ENCODE peak calls at places on chromosomes 3 and 15, in nine cellular contexts. One of them, this sample, is unnamed.

GRCh38 chr3:11600501-11601282 is 43.0 kb downstream of the VGLL4 start:
- DNase-seq in MM.1S: no peak
- DNase-seq in heart left ventricle: peak; percentile 82
- DNase-seq in right lobe of liver: no peak
- DNase-seq in pancreas: no peak
- DNase-seq in SJSA1: peak; percentile 93
- DNase-seq in adrenal gland: peak; percentile 82
- DNase-seq in cardiac muscle cell: peak; percentile 98
- DNase-seq in lower lobe of right lung: no peak
- DNase-seq in this sample: peak; percentile 80

GRCh38 chr15:39554746-39555387 is 26.0 kb upstream of the THBS1 start:
- DNase-seq in MM.1S: peak; percentile 36
- DNase-seq in heart left ventricle: no peak
- DNase-seq in right lobe of liver: no peak
- DNase-seq in pancreas: no peak
- DNase-seq in SJSA1: no peak
- DNase-seq in adrenal gland: no peak
- DNase-seq in cardiac muscle cell: no peak
- DNase-seq in lower lobe of right lung: no peak
- DNase-seq in this sample: no peak

GRCh38 chr3:141429371-141430035 is 57.3 kb upstream of the RASA2 start:
- DNase-seq in MM.1S: no peak
- DNase-seq in heart left ventricle: peak; percentile 77
- DNase-seq in right lobe of liver: no peak
- DNase-seq in pancreas: no peak
- DNase-seq in SJSA1: no peak
- DNase-seq in adrenal gland: no peak
- DNase-seq in cardiac muscle cell: no peak
- DNase-seq in lower lobe of right lung: no peak
- DNase-seq in this sample: no peak

GRCh38 chr15:40925863-40926658 is 3.1 kb upstream of the DLL4 start:
- DNase-seq in MM.1S: no peak
- DNase-seq in heart left ventricle: no peak
- DNase-seq in right lobe of liver: no peak
- DNase-seq in pancreas: peak; percentile 66
- DNase-seq in SJSA1: no peak
- DNase-seq in adrenal gland: no peak
- DNase-seq in cardiac muscle cell: no peak
- DNase-seq in lower lobe of right lung: no peak
- DNase-seq in this sample: no peak

GRCh38 chr3:146160233-146160963 is 586 bp downstream of the PLOD2 start:
- DNase-seq in MM.1S: peak; percentile 78
- DNase-seq in heart left ventricle: peak; percentile 68
- DNase-seq in right lobe of liver: peak; percentile 40
- DNase-seq in pancreas: peak; percentile 64
- DNase-seq in SJSA1: peak; percentile 85
- DNase-seq in adrenal gland: peak; percentile 67
- DNase-seq in cardiac muscle cell: peak; percentile 88
- DNase-seq in lower lobe of right lung: peak; percentile 48
- DNase-seq in this sample: peak; percentile 81

GRCh38 chr3:197298858-197299854 is 744 bp upstream of the DLG1 start:
- DNase-seq in MM.1S: peak; percentile 83
- DNase-seq in heart left ventricle: peak; percentile 47
- DNase-seq in right lobe of liver: peak; percentile 56
- DNase-seq in pancreas: peak; percentile 78
- DNase-seq in SJSA1: peak; percentile 37
- DNase-seq in adrenal gland: peak; percentile 48
- DNase-seq in cardiac muscle cell: peak; percentile 13
- DNase-seq in lower lobe of right lung: peak; percentile 77
- DNase-seq in this sample: peak; percentile 27

GRCh38 chr15:75420698-75421097 is 30.8 kb downstream of the SIN3A start:
- DNase-seq in MM.1S: no peak
- DNase-seq in heart left ventricle: no peak
- DNase-seq in right lobe of liver: no peak
- DNase-seq in pancreas: no peak
- DNase-seq in SJSA1: no peak
- DNase-seq in adrenal gland: no peak
- DNase-seq in cardiac muscle cell: peak; percentile 13
- DNase-seq in lower lobe of right lung: no peak
- DNase-seq in this sample: no peak

GRCh38 chr3:140953028-140953960 is 11.7 kb downstream of the SLC25A36 start:
- DNase-seq in MM.1S: no peak
- DNase-seq in heart left ventricle: no peak
- DNase-seq in right lobe of liver: no peak
- DNase-seq in pancreas: no peak
- DNase-seq in SJSA1: no peak
- DNase-seq in adrenal gland: no peak
- DNase-seq in cardiac muscle cell: peak; percentile 61
- DNase-seq in lower lobe of right lung: no peak
- DNase-seq in this sample: no peak

DNA sequence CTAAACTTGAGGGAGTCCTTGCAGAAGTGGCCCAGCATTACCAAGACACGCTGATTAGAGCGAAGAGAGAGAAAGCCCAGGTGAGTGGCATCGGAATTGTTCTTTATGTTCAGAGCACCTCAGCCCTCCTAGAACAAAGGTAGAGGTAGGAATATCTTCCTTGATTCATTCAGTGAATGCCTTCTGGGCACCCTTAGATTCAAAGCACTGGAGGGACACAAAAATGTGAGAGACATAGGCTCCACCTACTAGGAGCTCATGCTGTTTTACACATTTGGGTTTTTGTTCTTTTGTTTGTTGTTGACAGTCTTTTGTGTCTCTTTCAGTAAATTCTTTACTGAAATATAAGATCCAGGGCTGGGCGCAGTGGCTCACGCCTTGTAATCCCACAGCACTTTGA is 68.2 kb downstream of the IQGAP1 start:
- DNase-seq in MM.1S: no peak
- DNase-seq in heart left ventricle: no peak
- DNase-seq in right lobe of liver: no peak
- DNase-seq in pancreas: no peak
- DNase-seq in SJSA1: no peak
- DNase-seq in adrenal gland: no peak
- DNase-seq in cardiac muscle cell: no peak
- DNase-seq in lower lobe of right lung: no peak
- DNase-seq in this sample: no peak
- H3K27ac ChIP-seq in MM.1S: no peak overlapping the region
- H3K27ac ChIP-seq in heart left ventricle: no peak overlapping the region
- H3K27ac ChIP-seq in right lobe of liver: no peak overlapping the region
- H3K27ac ChIP-seq in pancreas: no peak overlapping the region
- H3K27ac ChIP-seq in SJSA1: no peak overlapping the region
- H3K27ac ChIP-seq in adrenal gland: no peak overlapping the region
- H3K27ac ChIP-seq in cardiac muscle cell: no peak overlapping the region
- H3K27ac ChIP-seq in lower lobe of right lung: no peak overlapping the region
- H3K27ac ChIP-seq in this sample: peak overlapping the region; percentile 33

GRCh38 chr15:80608688-80609087 is 86.4 kb upstream of the ABHD17C start:
- DNase-seq in MM.1S: no peak
- DNase-seq in heart left ventricle: no peak
- DNase-seq in right lobe of liver: no peak
- DNase-seq in pancreas: no peak
- DNase-seq in SJSA1: no peak
- DNase-seq in adrenal gland: no peak
- DNase-seq in cardiac muscle cell: no peak
- DNase-seq in lower lobe of right lung: no peak
- DNase-seq in this sample: no peak
- H3K4me1 ChIP-seq in MM.1S: no peaks in the 10 kb centered on the region
- H3K4me1 ChIP-seq in heart left ventricle: no peaks in the 10 kb centered on the region
- H3K4me1 ChIP-seq in right lobe of liver: peaks cover 20% of the 10 kb centered on the region
- H3K4me1 ChIP-seq in pancreas: no peaks in the 10 kb centered on the region
- H3K4me1 ChIP-seq in SJSA1: no peaks in the 10 kb centered on the region
- H3K4me1 ChIP-seq in adrenal gland: no peaks in the 10 kb centered on the region
- H3K4me1 ChIP-seq in cardiac muscle cell: no peaks in the 10 kb centered on the region
- H3K4me1 ChIP-seq in lower lobe of right lung: peaks cover 27% of the 10 kb centered on the region
- H3K4me1 ChIP-seq in this sample: no peaks in the 10 kb centered on the region

DNA sequence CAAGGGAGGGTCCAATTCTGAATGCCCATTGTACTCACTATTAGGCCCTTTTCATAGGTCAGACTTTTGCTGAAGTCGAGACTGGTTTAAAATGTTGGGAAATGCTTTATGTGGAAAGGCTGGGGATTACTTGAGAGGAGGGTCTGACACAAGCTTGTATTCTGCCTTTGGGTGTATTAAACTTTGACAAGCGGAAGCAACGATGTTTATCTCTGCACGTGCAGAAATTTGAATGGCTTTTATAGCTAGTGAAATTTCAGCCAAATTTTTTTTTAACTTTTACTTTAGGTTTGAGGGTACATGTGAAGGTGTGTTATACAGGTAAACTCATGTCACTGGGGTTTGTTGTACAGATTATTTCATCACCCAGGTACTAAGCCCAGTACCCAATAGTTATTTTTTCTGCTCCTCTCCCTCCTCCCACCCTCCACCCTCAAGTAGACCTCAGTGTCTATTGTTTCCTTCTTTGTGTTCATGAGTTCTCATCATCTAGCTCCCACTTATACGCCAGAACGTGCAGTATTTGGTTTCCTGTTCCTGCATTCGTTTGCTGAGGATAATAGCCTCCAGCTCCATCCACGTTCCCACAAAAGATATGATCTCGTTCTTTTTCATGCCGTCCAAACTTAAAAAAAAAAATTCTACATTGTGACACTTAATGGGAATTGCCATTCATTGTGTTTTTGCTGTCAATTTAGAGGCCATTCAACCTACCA is 223.0 kb upstream of the BHLHE40 start:
- DNase-seq in MM.1S: no peak
- DNase-seq in heart left ventricle: no peak
- DNase-seq in right lobe of liver: no peak
- DNase-seq in pancreas: no peak
- DNase-seq in SJSA1: no peak
- DNase-seq in adrenal gland: no peak
- DNase-seq in cardiac muscle cell: no peak
- DNase-seq in lower lobe of right lung: no peak
- DNase-seq in this sample: no peak
- H3K36me3 ChIP-seq in MM.1S: no peaks in the 10 kb centered on the region
- H3K36me3 ChIP-seq in heart left ventricle: no peaks in the 10 kb centered on the region
- H3K36me3 ChIP-seq in right lobe of liver: no peaks in the 10 kb centered on the region
- H3K36me3 ChIP-seq in pancreas: no peaks in the 10 kb centered on the region
- H3K36me3 ChIP-seq in SJSA1: no peaks in the 10 kb centered on the region
- H3K36me3 ChIP-seq in adrenal gland: no peaks in the 10 kb centered on the region
- H3K36me3 ChIP-seq in cardiac muscle cell: no peaks in the 10 kb centered on the region
- H3K36me3 ChIP-seq in lower lobe of right lung: peaks cover 3% of the 10 kb centered on the region
- H3K36me3 ChIP-seq in this sample: no peaks in the 10 kb centered on the region

DNA sequence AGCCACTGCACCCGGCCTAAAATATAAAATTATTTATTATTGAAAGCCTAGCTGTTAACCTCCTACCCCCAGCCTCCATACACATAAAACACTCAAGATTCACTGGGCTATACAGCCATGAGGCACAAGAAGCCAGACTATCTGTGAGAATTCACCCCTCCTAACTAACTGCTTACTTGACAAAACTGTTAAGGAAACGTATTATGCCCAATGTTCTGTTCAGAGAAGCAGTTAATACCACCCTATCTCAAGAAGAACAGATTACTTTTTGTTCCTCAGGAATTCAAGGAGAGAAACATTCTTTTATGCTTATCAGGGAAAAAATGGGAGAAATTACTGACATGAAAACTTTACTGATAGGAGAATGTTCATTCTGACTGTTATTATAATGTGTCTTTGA is 144.1 kb downstream of the BBX start:
- DNase-seq in MM.1S: no peak
- DNase-seq in heart left ventricle: no peak
- DNase-seq in right lobe of liver: no peak
- DNase-seq in pancreas: no peak
- DNase-seq in SJSA1: no peak
- DNase-seq in adrenal gland: no peak
- DNase-seq in cardiac muscle cell: no peak
- DNase-seq in lower lobe of right lung: no peak
- DNase-seq in this sample: no peak
- H3K27ac ChIP-seq in MM.1S: no peak overlapping the region
- H3K27ac ChIP-seq in heart left ventricle: no peak overlapping the region
- H3K27ac ChIP-seq in right lobe of liver: no peak overlapping the region
- H3K27ac ChIP-seq in pancreas: no peak overlapping the region
- H3K27ac ChIP-seq in SJSA1: no peak overlapping the region
- H3K27ac ChIP-seq in adrenal gland: no peak overlapping the region
- H3K27ac ChIP-seq in cardiac muscle cell: no peak overlapping the region
- H3K27ac ChIP-seq in lower lobe of right lung: no peak overlapping the region
- H3K27ac ChIP-seq in this sample: no peak overlapping the region

DNA sequence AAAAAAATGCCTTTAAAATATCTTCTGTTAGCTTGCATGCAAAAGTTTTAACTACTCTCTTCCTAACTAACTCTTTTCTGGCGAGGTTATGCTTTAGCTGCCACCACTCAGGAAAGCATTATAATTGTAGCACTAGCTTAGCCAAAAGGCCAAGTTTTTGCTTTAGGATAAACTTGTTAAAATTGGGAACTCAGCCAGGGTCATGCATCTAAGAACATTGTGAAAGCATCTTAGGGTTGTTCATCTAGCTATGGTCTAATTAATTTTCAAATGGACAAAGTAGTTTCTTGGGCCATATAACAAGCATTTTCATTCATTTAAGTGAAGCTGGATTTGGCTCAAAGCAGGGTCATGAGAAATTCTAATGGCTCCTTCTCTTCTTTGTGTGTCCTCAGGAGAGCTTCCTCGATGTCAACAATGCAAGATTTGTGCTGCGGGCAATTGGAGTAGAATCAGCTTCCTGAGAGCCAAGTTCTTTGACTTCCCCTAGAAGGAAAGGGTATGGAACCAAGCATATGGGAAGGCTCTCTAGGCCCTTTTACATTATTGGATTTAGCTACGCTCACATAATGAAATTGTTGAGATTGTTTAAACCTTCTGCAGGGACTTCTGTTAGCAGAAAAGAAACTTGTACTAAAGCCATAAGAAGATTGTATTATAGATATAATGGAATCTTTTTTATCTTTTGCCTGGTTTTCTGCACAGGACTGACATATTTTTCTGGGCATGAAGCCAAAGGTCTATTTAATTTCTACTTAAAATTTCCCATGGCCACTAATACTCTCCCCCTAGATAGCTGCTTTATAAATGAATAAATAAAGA is 1.8 kb upstream of the SAMMSON start:
- DNase-seq in MM.1S: no peak
- DNase-seq in heart left ventricle: no peak
- DNase-seq in right lobe of liver: no peak
- DNase-seq in pancreas: no peak
- DNase-seq in SJSA1: no peak
- DNase-seq in adrenal gland: no peak
- DNase-seq in cardiac muscle cell: no peak
- DNase-seq in lower lobe of right lung: no peak
- DNase-seq in this sample: no peak
- H3K4me1 ChIP-seq in MM.1S: no peaks in the 10 kb centered on the region
- H3K4me1 ChIP-seq in heart left ventricle: no peaks in the 10 kb centered on the region
- H3K4me1 ChIP-seq in right lobe of liver: no peaks in the 10 kb centered on the region
- H3K4me1 ChIP-seq in pancreas: no peaks in the 10 kb centered on the region
- H3K4me1 ChIP-seq in SJSA1: peaks cover 29% of the 10 kb centered on the region
- H3K4me1 ChIP-seq in adrenal gland: no peaks in the 10 kb centered on the region
- H3K4me1 ChIP-seq in cardiac muscle cell: peaks cover 4% of the 10 kb centered on the region
- H3K4me1 ChIP-seq in lower lobe of right lung: no peaks in the 10 kb centered on the region
- H3K4me1 ChIP-seq in this sample: no peaks in the 10 kb centered on the region

DNA sequence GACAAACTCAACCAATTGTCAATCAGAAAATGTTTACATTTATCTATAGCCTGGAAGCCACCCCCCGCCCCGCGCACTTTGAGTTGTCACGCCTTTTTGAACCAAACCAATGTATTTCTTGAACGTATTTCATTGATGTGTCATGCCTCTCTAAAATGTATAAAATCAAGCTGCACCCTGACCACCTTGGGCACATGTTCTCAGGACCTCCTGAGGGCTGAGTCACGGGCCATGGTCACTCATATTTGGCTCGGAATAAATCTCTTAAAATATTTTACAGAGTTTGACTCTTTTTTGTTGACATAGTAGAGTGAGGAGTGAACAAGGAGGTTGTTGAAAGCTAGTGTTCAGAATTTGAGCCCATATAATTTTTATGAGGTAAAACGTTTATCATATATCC is 6.5 kb downstream of the MCTP2 start:
- DNase-seq in MM.1S: no peak
- DNase-seq in heart left ventricle: no peak
- DNase-seq in right lobe of liver: no peak
- DNase-seq in pancreas: no peak
- DNase-seq in SJSA1: no peak
- DNase-seq in adrenal gland: no peak
- DNase-seq in cardiac muscle cell: no peak
- DNase-seq in lower lobe of right lung: no peak
- DNase-seq in this sample: no peak
- H3K36me3 ChIP-seq in MM.1S: no peaks in the 10 kb centered on the region
- H3K36me3 ChIP-seq in heart left ventricle: no peaks in the 10 kb centered on the region
- H3K36me3 ChIP-seq in right lobe of liver: no peaks in the 10 kb centered on the region
- H3K36me3 ChIP-seq in pancreas: no peaks in the 10 kb centered on the region
- H3K36me3 ChIP-seq in SJSA1: no peaks in the 10 kb centered on the region
- H3K36me3 ChIP-seq in adrenal gland: no peaks in the 10 kb centered on the region
- H3K36me3 ChIP-seq in cardiac muscle cell: no peaks in the 10 kb centered on the region
- H3K36me3 ChIP-seq in lower lobe of right lung: no peaks in the 10 kb centered on the region
- H3K36me3 ChIP-seq in this sample: no peaks in the 10 kb centered on the region

This sample was measured in uterus.